ENCODE peak calls at places on chromosomes 3 and 15, in five cellular contexts. X, S, B, Y and A are unnamed samples.

GRCh38 chr3:20056727-20057611 is 16.7 kb downstream of the KAT2B start:
- DNase-seq in Y (no peak), B (no peak), X (no peak), S (peak; percentile 76), A (peak; percentile 65)

GRCh38 chr3:134361162-134361831 is 12.9 kb downstream of the AMOTL2 start:
- DNase-seq in X (no peak), B (peak; percentile 42), S (no peak), Y (no peak), A (no peak)

GRCh38 chr3:3589715-3590130 is 209.5 kb upstream of the LRRN1 start:
- DNase-seq in Y (no peak), B (no peak), X (no peak), S (no peak), A (peak; percentile 62)

GRCh38 chr3:63964287-63965073 is 52.3 kb upstream of the SCAANT1 start:
- DNase-seq in S (no peak), X (no peak), B (no peak), Y (no peak), A (peak; percentile 34)

GRCh38 chr3:80688814-80689213 is 921.0 kb upstream of the ROBO1 start:
- DNase-seq in X (no peak), B (no peak), Y (no peak), S (no peak), A (no peak)

GRCh38 chr15:34795267-34796081 is at the start of gene ACTC1:
- DNase-seq in B (no peak), S (no peak), Y (no peak), X (peak; percentile 78), A (no peak)

GRCh38 chr3:129399895-129400357 is 28.5 kb downstream of the EFCAB12 start:
- DNase-seq in B (no peak), S (no peak), Y (no peak), X (peak; percentile 15), A (peak; percentile 58)

GRCh38 chr3:57079221-57079831 is 18.9 kb downstream of the SPATA12 start:
- DNase-seq in X (peak; percentile 73), S (no peak), B (peak; percentile 56), Y (no peak), A (no peak)

GRCh38 chr3:67297715-67298475 is 299.8 kb downstream of the KBTBD8 start:
- DNase-seq in B (no peak), Y (no peak), S (no peak), X (no peak), A (no peak)

GRCh38 chr3:122183893-122184590 is 574 bp downstream of the CASR start:
- DNase-seq in Y (no peak), B (no peak), S (no peak), X (no peak), A (no peak)

GRCh38 chr3:122183521-122183892 is at the start of gene CASR:
- DNase-seq in S (no peak), B (peak; percentile 52), Y (no peak), X (no peak), A (peak; percentile 40)

GRCh38 chr3:122186372-122186771 is 2.9 kb downstream of the CASR start:
- DNase-seq in B (no peak), X (no peak), S (no peak), Y (no peak), A (no peak)

GRCh38 chr3:122188758-122189157 is 5.3 kb downstream of the CASR start:
- DNase-seq in S (no peak), Y (no peak), B (no peak), X (no peak), A (no peak)

DNA sequence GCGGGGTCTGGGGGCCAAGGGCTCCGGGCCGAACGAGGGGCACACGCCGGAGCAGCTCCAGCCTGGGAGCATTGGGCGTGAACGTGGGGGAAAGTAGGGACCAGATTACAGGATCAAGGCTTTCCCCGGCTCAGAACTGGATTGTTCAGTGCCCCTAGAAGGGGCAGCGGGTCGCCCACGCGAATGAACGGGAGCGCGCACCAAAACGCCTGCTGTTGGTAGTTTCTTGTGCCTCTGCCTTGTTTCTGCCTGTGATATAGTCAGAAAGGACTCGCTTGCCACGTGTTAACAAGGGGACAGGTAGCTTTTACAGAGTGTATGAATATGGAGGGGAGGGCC is 1.1 kb downstream of the CASR start:
- DNase-seq in S (no peak), X (no peak), B (no peak), Y (no peak), A (no peak)
- H3K4me3 ChIP-seq in S (no peak overlapping the region), X (no peak overlapping the region), B (peak overlapping the region; percentile 25), Y (no peak overlapping the region), A (peak overlapping the region; percentile 53)

GRCh38 chr15:78542647-78543046 is 2.4 kb downstream of the PSMA4 start:
- DNase-seq in X (no peak), B (no peak), Y (no peak), S (no peak), A (no peak)
- H3K4me3 ChIP-seq in X (no peak overlapping the region), B (peak overlapping the region; percentile 18), Y (no peak overlapping the region), S (no peak overlapping the region), A (no peak overlapping the region)

GRCh38 chr15:95668201-95668600 is 662.3 kb upstream of the NR2F2 start:
- DNase-seq in B (no peak), S (no peak), Y (no peak), X (no peak), A (no peak)

GRCh38 chr15:95674031-95674430 is 656.5 kb upstream of the NR2F2 start:
- DNase-seq in S (no peak), Y (no peak), B (no peak), X (no peak), A (no peak)

GRCh38 chr15:95664435-95664834 is 666.1 kb upstream of the NR2F2 start:
- DNase-seq in B (no peak), X (no peak), Y (no peak), S (no peak), A (peak; percentile 11)

GRCh38 chr15:95669146-95669922 is 661.2 kb upstream of the NR2F2 start:
- DNase-seq in X (no peak), B (no peak), S (no peak), Y (no peak), A (peak; percentile 61)
- H3K4me3 ChIP-seq in X (no peak overlapping the region), B (peak overlapping the region; percentile 13), S (no peak overlapping the region), Y (no peak overlapping the region), A (peak overlapping the region; percentile 55)

DNA sequence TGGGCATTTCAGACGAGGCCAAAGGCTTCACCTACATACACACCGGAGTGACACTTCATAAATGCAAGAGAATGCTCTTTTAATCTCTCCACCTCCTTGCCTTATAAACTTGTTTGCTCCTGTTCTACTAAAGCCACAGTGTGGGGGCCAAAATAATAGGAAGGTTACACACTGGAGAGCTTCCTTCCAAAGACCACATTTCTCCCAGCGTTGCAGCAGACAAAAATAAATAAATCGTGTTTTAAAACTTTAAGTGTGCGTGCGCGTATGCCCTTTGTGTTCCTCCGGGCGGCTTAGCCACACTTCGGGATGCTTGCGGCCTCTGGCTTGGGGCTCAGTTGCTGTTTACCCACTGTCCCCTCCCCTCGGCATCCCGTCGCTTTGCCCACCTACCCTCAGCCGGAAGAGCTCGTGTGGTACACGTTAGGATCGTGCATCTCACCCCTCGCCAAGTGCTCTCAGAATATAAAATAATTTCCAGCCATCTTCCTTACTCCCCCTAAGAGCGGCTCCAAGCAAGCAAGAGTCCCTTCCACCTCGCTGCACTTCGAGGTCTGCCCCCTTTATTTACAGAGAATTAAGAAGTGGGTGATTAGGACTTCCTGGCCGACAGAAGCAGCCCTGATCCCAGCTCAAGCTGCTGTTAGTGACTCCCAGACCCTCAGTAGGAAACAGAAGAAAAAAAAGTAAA is 3.3 kb downstream of the MEIS2 start:
- DNase-seq in S (no peak), Y (no peak), X (peak; percentile 28), B (no peak), A (no peak)
- H3K4me3 ChIP-seq in S (no peak overlapping the region), Y (no peak overlapping the region), X (peak overlapping the region; percentile 87), B (peak overlapping the region; percentile 56), A (peak overlapping the region; percentile 61)

DNA sequence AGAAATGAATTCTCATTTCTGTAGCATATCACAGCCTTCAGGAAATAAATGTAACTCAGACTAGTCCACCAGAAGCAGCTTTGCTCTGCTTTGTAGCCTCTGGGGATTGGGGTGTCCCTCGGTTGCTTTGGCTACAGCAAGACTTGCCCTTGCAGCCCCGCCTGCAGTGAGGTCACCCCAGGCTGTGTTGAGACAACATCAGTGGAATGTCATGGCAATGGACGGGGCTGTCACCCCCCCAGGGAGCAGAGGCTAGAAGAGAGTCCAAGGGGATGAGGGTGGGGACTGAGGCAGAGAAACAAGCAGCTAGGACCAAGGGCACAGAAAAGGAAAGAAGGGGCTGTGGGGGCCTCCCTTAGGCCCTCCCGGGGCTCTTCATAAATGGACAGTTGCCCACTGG is 854 bp downstream of the CLEC3B start:
- DNase-seq in Y (no peak), S (peak; percentile 71), X (no peak), B (peak; percentile 57), A (no peak)
- H3K4me3 ChIP-seq in Y (no peak overlapping the region), S (no peak overlapping the region), X (no peak overlapping the region), B (peak overlapping the region; percentile 52), A (no peak overlapping the region)

DNA sequence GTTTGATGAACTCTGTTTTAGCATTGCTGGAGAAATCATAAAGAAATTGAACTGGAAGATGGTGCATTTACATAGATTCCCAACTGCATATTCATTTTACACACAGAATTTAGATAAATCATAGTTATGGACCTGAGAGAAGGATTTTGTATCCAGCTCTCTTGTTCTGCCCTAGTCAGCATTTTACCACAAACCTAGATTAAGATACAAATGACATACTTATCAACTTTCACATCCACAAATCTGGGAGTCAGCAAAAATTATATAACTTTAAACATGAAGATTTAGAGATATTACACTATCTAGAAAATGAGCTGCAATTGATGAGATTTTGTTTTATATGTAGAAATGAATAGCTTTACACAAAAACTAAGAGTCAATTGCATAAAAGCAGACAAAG is 632.8 kb downstream of the IGSF11 start:
- DNase-seq in Y (no peak), B (no peak), X (no peak), S (no peak), A (no peak)
- H3K4me3 ChIP-seq in Y (no peak overlapping the region), B (no peak overlapping the region), X (no peak overlapping the region), S (no peak overlapping the region), A (no peak overlapping the region)

DNA sequence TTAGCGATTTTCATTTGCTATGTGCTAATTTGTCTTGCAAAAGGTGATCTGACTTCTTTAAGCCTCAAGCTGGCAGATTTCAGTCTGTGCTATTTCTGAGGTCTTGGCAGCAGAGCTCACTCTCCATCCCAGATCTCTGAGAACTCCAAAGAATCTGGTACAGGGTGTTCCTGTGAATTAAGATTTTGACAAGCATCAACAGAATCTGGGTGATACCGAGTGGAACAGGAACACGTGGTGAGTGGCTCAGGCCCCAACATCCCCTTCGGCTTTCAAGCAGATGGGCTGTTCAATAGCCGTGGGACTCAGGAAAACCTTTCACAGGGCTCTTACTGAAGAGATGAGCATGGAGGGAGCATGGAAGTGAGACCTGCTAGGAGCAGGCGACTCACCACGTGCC is 103.3 kb upstream of the SELENOK start:
- DNase-seq in Y (no peak), X (no peak), S (no peak), B (no peak), A (no peak)
- H3K4me3 ChIP-seq in Y (no peak overlapping the region), X (no peak overlapping the region), S (no peak overlapping the region), B (no peak overlapping the region), A (no peak overlapping the region)

GRCh38 chr3:150412599-150413069 is 4.5 kb downstream of the TSC22D2 start:
- DNase-seq in X (peak; percentile 32), B (no peak), Y (no peak), S (no peak), A (peak; percentile 40)
- H3K4me3 ChIP-seq in X (peak overlapping the region; percentile 81), B (peak overlapping the region; percentile 88), Y (peak overlapping the region; percentile 11), S (no peak overlapping the region), A (peak overlapping the region; percentile 65)

DNA sequence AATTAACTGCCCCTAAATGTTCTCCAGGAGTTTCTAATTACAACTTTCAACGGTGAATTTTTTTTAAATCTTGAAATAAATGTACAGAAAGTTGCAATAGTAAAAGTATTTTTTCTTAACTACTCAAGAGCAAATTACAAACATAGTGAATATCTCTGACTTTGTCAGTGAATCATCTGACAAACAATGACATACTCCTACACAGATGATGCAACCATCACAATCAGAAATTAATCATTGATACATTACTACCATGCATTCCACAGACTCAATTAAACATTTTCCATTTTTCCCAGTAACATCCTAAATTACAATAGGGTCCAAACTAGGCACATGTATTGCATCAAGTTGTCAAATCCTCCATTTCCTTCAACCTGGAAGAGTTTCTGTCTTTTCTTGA is 597.4 kb downstream of the NAALADL2 start:
- DNase-seq in B (no peak), X (no peak), Y (no peak), S (no peak), A (no peak)
- H3K4me3 ChIP-seq in B (no peak overlapping the region), X (no peak overlapping the region), Y (no peak overlapping the region), S (no peak overlapping the region), A (no peak overlapping the region)